ENCODE peak calls at places on chromosomes 11 and 22, in four cellular contexts. E is K562, S is GM12878, I is H1. T is an unnamed sample.

GRCh38 chr11:20029193-20029592 is 131.1 kb downstream of the DBX1 start:
- DNase-seq in I (no peak), S (no peak), E (no peak), T (no peak)

GRCh38 chr22:17726561-17727243 is 47.6 kb downstream of the BID start:
- DNase-seq in E (no peak), I (no peak), S (no peak), T (no peak)

GRCh38 chr22:46537221-46537945 is at the start of gene CELSR1:
- DNase-seq in E (peak), S (no peak), I (peak), T (peak)

GRCh38 chr11:7846003-7846402 is 49.3 kb upstream of the OR5P2 start:
- DNase-seq in S (no peak), E (no peak), I (no peak), T (no peak)

GRCh38 chr11:43376594-43376993 is 17.9 kb downstream of the TTC17 start:
- DNase-seq in E (no peak), S (no peak), I (no peak), T (no peak)

GRCh38 chr22:29765905-29766631 is 739 bp downstream of the ZMAT5 start:
- DNase-seq in S (no peak), I (no peak), E (peak), T (no peak)

GRCh38 chr11:85118151-85118550 is 509.0 kb downstream of the DLG2 start:
- DNase-seq in S (no peak), I (no peak), E (no peak), T (no peak)

GRCh38 chr11:18588297-18589252 is at the start of gene UEVLD:
- DNase-seq in E (peak), S (peak), I (peak), T (peak)

GRCh38 chr11:28704801-28705200 is 596.6 kb downstream of the METTL15 start:
- DNase-seq in I (no peak), E (no peak), S (no peak), T (no peak)

GRCh38 chr22:36334081-36334831 is 53.5 kb downstream of the MYH9 start:
- DNase-seq in I (no peak), S (no peak), E (peak), T (peak)

GRCh38 chr11:120224386-120224785 is 13.6 kb downstream of the OAF start:
- DNase-seq in E (no peak), S (no peak), I (no peak), T (no peak)

GRCh38 chr11:120224872-120225371 is 14.1 kb downstream of the OAF start:
- DNase-seq in I (no peak), S (no peak), E (no peak), T (no peak)

GRCh38 chr11:120226242-120226641 is 13.7 kb upstream of the POU2F3 start:
- DNase-seq in I (no peak), S (no peak), E (no peak), T (no peak)

GRCh38 chr11:120226714-120227113 is 13.2 kb upstream of the POU2F3 start:
- DNase-seq in S (no peak), I (no peak), E (no peak), T (no peak)

DNA sequence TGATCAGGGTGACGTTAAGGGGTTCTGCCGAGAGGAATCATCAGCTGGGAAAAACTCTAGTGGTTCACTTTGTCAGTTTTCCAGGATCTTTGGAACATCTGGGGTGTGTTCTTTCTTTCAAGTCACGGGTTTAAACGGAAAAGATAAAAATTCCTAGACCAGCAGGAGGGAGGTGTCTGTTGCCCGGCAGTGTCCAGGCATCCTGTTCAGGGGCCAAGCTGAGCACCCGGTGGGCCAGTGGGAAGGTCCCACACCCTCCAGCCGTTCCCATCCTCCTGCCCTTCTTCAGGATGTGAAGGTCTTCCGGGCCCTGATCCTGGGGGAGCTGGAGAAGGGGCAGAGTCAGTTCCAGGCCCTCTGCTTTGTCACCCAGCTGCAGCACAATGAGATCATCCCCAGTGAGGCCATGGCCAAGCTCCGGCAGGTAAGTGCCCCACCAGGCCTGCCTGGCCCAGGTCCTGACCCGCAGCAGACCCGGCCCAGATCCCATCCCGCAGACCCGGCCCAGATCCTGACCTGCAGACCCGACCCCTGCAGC is 14.5 kb upstream of the POU2F3 start:
- DNase-seq in E (no peak), S (no peak), I (no peak), T (no peak)
- H2AFZ ChIP-seq in E (no peak), S (no peak), I (no peak), T (no peak)

DNA sequence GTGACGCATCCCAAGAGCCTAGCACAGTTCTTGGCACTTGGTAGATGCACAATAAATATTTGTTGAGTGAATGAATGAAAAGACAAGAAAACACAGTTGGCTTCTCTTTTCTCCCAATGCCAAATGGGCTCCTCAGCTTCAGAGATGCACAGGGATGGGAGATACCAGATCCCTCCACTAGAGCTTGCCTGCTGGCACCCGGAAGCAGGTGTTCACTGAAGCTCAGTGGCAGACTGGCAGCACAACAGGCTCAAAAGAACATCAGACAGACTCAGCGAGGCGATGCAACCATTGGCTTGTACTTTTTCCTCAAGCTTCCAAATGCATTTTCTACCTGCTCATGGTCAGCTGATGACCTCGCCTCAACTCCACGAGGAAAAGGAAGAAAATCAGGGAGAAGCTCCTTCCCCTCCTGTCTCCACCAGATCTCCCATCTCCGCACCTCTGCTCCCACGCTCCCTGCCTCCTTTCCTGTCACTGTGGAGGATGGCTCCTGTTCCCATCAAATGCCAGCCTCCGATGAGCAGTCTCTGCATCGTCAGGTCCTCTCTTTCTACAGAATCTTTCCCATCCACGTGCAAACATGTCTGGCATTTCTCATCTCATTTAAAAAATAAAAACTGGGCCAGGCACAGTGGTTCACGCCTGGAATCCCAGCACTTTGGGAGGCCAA is 5.8 kb downstream of the RAPSN start:
- DNase-seq in I (no peak), E (no peak), S (no peak), T (peak)
- TF ChIP-seq CREB1 in I (no peak), E (no peak), S (no peak), T (no peak)

GRCh38 chr11:9601041-9601875 is 27.8 kb downstream of the WEE1 start:
- DNase-seq in I (peak), E (no peak), S (peak), T (peak)

GRCh38 chr11:9605742-9606141 is 32.3 kb downstream of the WEE1 start:
- DNase-seq in I (no peak), E (no peak), S (no peak), T (no peak)

GRCh38 chr11:9601876-9602199 is 28.4 kb downstream of the WEE1 start:
- DNase-seq in E (no peak), S (no peak), I (peak), T (no peak)

GRCh38 chr11:9606799-9607510 is 33.5 kb downstream of the WEE1 start:
- DNase-seq in S (no peak), E (no peak), I (peak), T (peak)

GRCh38 chr11:9604134-9604533 is 30.7 kb downstream of the WEE1 start:
- DNase-seq in S (no peak), E (no peak), I (no peak), T (no peak)
- H2AFZ ChIP-seq in S (no peak), E (peak), I (no peak), T (no peak)

GRCh38 chr11:76783901-76784813 is 1.0 kb downstream of the TSKU start:
- DNase-seq in S (no peak), I (peak), E (peak), T (peak)

GRCh38 chr11:76782526-76783293 is 446 bp upstream of the TSKU start:
- DNase-seq in S (no peak), I (no peak), E (peak), T (peak)

GRCh38 chr11:76785513-76785912 is 2.4 kb downstream of the TSKU start:
- DNase-seq in S (no peak), E (no peak), I (no peak), T (peak)

GRCh38 chr11:76781861-76782500 is 1.2 kb upstream of the TSKU start:
- DNase-seq in E (no peak), I (no peak), S (no peak), T (no peak)

DNA sequence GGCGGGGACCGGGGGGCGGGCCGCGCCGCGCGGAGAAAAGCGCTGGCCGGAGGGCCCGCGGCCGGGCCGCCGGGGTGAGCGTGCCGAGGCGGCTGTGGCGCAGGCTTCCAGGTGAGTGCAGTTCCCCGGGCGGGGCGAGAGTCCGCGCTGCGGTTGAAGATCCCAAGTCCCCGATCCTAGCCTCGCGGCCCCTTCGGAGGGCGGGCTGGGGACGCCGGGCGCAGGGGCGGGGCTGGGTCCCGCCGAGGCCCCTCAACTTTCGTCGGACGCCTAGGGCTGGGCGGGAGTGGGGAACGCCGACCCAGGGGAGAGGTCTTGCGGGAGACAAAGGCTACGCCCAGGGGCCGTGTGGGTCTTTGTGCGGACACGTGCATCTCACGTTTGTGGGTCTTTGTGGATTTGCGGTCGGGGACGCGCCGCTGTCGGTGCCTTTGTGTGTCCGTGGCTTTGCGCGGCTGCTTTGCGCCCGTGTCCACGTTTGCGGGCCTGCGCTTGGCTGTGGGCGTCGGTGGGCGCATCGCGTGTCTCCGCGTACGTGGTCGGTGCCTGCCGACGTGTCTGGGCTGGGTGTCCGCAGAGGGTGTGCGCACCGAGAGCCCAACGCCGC is at the start of gene TSKU:
- DNase-seq in I (peak), E (no peak), S (no peak), T (peak)
- TF ChIP-seq CREB1 in I (no peak), E (no peak), S (no peak), T (no peak)

DNA sequence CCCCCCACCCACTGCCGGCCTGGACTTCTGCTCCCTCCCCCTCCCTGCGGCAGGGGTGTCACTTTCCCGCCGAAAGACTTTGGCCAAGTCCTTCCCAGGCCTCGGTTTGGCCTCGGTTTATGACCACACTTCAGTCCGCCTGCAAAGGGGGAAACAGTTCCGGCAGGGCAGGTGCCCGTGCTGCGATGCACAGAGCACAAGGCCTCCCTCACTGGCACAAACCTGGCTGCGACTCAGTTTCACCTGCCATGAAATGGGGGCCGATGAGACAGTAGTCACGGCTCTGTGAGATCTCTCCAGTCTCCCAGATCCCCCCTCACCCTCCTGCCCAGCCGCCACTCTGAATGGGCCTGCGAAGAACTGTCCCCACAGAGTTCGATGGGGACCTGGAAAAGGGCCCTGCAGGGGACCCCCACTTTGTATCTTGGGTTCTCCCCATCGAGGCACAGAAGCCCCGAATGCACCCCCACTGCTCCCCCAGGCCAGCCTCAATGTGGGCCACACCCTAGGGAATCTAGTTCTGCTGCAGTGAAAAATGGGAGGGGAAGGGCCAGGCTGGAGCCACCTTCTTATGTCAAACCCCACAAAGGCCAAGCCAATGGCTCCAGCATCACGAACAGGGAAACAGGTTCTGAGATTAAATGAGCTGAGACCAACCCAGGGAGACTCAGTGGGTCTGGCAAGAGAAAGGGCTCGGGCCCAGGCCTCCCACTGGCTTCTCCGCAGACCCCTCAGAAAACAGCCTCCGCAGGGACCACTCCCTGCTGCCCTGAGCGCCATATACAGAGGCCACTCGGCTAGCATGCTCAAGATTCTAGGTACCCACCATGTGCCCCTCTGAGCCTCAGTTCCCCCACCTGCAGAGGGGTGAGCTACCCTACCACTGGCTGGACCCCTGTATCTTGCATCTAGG is 29.0 kb downstream of the ARVCF start:
- DNase-seq in I (no peak), E (no peak), S (no peak), T (no peak)
- H2AFZ ChIP-seq in I (no peak), E (peak), S (no peak), T (peak)

GRCh38 chr11:92972248-92972647 is 2.8 kb downstream of the MTNR1B start:
- DNase-seq in I (no peak), S (no peak), E (no peak), T (no peak)

GRCh38 chr11:92965196-92965595 is 4.3 kb upstream of the MTNR1B start:
- DNase-seq in S (no peak), E (no peak), I (no peak), T (no peak)

GRCh38 chr11:92967178-92967577 is 2.3 kb upstream of the MTNR1B start:
- DNase-seq in S (no peak), E (no peak), I (no peak), T (no peak)

GRCh38 chr11:92969634-92970347 is at the start of gene MTNR1B:
- DNase-seq in E (no peak), I (peak), S (no peak), T (peak)

GRCh38 chr11:92969293-92969633 is 188 bp upstream of the MTNR1B start:
- DNase-seq in E (no peak), S (no peak), I (peak), T (peak)
- TF ChIP-seq CREB1 in E (no peak), S (no peak), I (no peak), T (no peak)